ENCODE peak calls at places on chromosomes 13 and 19, in seven cellular contexts. W, B, V, N, S, H and D are unnamed samples.

GRCh38 chr13:20814224-20814910 is 40.6 kb upstream of the EEF1AKMT1 start:
- DNase-seq in B (peak; percentile 94), S (no peak), V (peak; percentile 92), N (peak; percentile 56), W (no peak), H (no peak), D (no peak)

GRCh38 chr19:6092329-6093286 is 17.7 kb downstream of the RFX2 start:
- DNase-seq in N (peak; percentile 89), B (peak; percentile 87), H (no peak), V (peak; percentile 97), W (no peak), S (peak; percentile 59), D (no peak)

GRCh38 chr19:32570081-32570785 is 10.8 kb upstream of the PDCD5 start:
- DNase-seq in N (peak; percentile 47), S (peak; percentile 26), V (peak; percentile 59), H (peak; percentile 14), B (peak; percentile 66), W (peak; percentile 65), D (peak; percentile 57)

GRCh38 chr13:96771501-96772367 is 222.5 kb downstream of the OXGR1 start:
- DNase-seq in S (no peak), N (no peak), H (no peak), W (peak; percentile 16), B (peak; percentile 61), V (no peak), D (no peak)

GRCh38 chr13:64482373-64482772 is 2747.8 kb downstream of the PCDH9 start:
- DNase-seq in B (no peak), N (no peak), H (no peak), S (no peak), W (no peak), V (peak; percentile 47), D (no peak)

GRCh38 chr13:28558126-28558525 is 63.2 kb upstream of the FLT1 start:
- DNase-seq in V (peak; percentile 86), N (no peak), W (no peak), S (no peak), B (peak; percentile 93), H (no peak), D (no peak)

GRCh38 chr19:12733369-12733896 is 1.1 kb downstream of the TRIR start:
- DNase-seq in S (no peak), N (peak; percentile 28), W (peak; percentile 69), V (peak; percentile 65), B (peak; percentile 47), H (no peak), D (peak; percentile 79)

GRCh38 chr13:103794526-103794925 is 728.3 kb upstream of the SLC10A2 start:
- DNase-seq in N (no peak), W (no peak), H (no peak), S (no peak), V (no peak), B (no peak), D (no peak)

GRCh38 chr13:66972659-66973058 is 257.5 kb downstream of the PCDH9 start:
- DNase-seq in S (no peak), V (no peak), W (no peak), N (no peak), H (no peak), B (peak; percentile 6), D (no peak)

GRCh38 chr13:24228852-24229458 is 68.4 kb downstream of the SPATA13 start:
- DNase-seq in H (no peak), B (peak; percentile 85), V (peak; percentile 66), N (peak; percentile 54), S (no peak), W (peak; percentile 60), D (peak; percentile 55)

GRCh38 chr13:32048816-32049215 is 17.2 kb downstream of the FRY start:
- DNase-seq in V (no peak), B (no peak), S (no peak), H (no peak), W (no peak), N (no peak), D (no peak)

GRCh38 chr19:46426035-46426505 is 2.7 kb downstream of the PNMA8C start:
- DNase-seq in W (no peak), S (no peak), B (no peak), V (no peak), N (no peak), H (no peak), D (no peak)

GRCh38 chr19:12783849-12784393 is 7.4 kb upstream of the JUNB start:
- DNase-seq in V (no peak), H (no peak), W (no peak), B (no peak), S (no peak), N (peak; percentile 71), D (no peak)

GRCh38 chr13:99367663-99368448 is 60.7 kb upstream of the GPR183 start:
- DNase-seq in S (no peak), W (no peak), V (no peak), N (no peak), B (no peak), H (no peak), D (no peak)

GRCh38 chr19:2538096-2538757 is 62.3 kb downstream of the GADD45B start:
- DNase-seq in W (no peak), N (no peak), B (no peak), H (no peak), S (no peak), V (no peak), D (no peak)

GRCh38 chr19:39236527-39236926 is 8.3 kb downstream of the IFNL3 start:
- DNase-seq in B (no peak), V (no peak), H (no peak), N (no peak), W (no peak), S (no peak), D (no peak)

GRCh38 chr19:15297416-15298224 is 34.7 kb downstream of the BRD4 start:
- DNase-seq in S (no peak), W (no peak), V (peak; percentile 74), H (no peak), N (peak; percentile 39), B (peak; percentile 80), D (no peak)

GRCh38 chr19:5539431-5539833 is 28.3 kb downstream of the TINCR start:
- DNase-seq in W (no peak), V (no peak), H (no peak), B (no peak), S (no peak), N (no peak), D (no peak)

GRCh38 chr19:5563941-5564612 is 3.7 kb downstream of the TINCR start:
- DNase-seq in V (peak; percentile 74), S (no peak), B (no peak), H (no peak), W (no peak), N (no peak), D (no peak)

GRCh38 chr13:112626124-112626523 is 38.2 kb upstream of the TUBGCP3 start:
- DNase-seq in H (no peak), N (no peak), W (no peak), V (no peak), B (no peak), S (no peak), D (no peak)

GRCh38 chr19:55245236-55245904 is 13.4 kb downstream of the PPP6R1 start:
- DNase-seq in S (no peak), W (no peak), V (no peak), H (no peak), B (no peak), N (no peak), D (no peak)

GRCh38 chr19:49182848-49183375 is 25.3 kb downstream of the TRPM4 start:
- DNase-seq in W (no peak), B (no peak), N (no peak), S (no peak), V (no peak), H (no peak), D (no peak)

GRCh38 chr13:79392882-79393563 is 13.0 kb downstream of the RBM26 start:
- DNase-seq in V (peak; percentile 72), N (no peak), W (no peak), S (no peak), B (peak; percentile 32), H (no peak), D (no peak)

GRCh38 chr13:99953138-99953755 is 18.3 kb downstream of the ZIC5 start:
- DNase-seq in W (no peak), S (no peak), V (no peak), B (no peak), N (no peak), H (no peak), D (no peak)

GRCh38 chr13:93700115-93700514 is 473.5 kb downstream of the GPC6 start:
- DNase-seq in S (no peak), N (no peak), H (no peak), B (peak; percentile 19), V (peak; percentile 20), W (no peak), D (no peak)
- TF ChIP-seq CTCF in S (no peak), N (no peak), H (no peak), B (no peak), V (no peak), W (no peak), D (no peak)

GRCh38 chr19:51339313-51339686 is 2.6 kb downstream of the VSIG10L start:
- DNase-seq in H (no peak), B (no peak), V (no peak), N (no peak), W (peak; percentile 43), S (no peak), D (peak; percentile 60)

GRCh38 chr19:51337861-51338562 is 3.9 kb downstream of the VSIG10L start:
- DNase-seq in V (no peak), S (no peak), N (no peak), B (no peak), W (no peak), H (no peak), D (no peak)

GRCh38 chr19:51341066-51341465 is 873 bp downstream of the VSIG10L start:
- DNase-seq in S (no peak), W (no peak), B (no peak), V (no peak), H (no peak), N (no peak), D (no peak)

GRCh38 chr19:51338563-51339312 is 3.2 kb downstream of the VSIG10L start:
- DNase-seq in S (peak; percentile 88), N (peak; percentile 91), V (peak; percentile 52), H (peak; percentile 76), B (peak; percentile 62), W (peak; percentile 95), D (peak; percentile 94)

GRCh38 chr19:51339687-51340656 is 2.0 kb downstream of the VSIG10L start:
- DNase-seq in S (peak; percentile 93), V (peak; percentile 97), H (peak; percentile 75), B (peak; percentile 93), N (peak; percentile 100), W (peak; percentile 100), D (peak; percentile 100)
- TF ChIP-seq CTCF in S (peak; percentile 35), V (peak; percentile 65), H (no peak), B (peak; percentile 1), N (no peak), W (peak; percentile 34), D (peak; percentile 50)

DNA sequence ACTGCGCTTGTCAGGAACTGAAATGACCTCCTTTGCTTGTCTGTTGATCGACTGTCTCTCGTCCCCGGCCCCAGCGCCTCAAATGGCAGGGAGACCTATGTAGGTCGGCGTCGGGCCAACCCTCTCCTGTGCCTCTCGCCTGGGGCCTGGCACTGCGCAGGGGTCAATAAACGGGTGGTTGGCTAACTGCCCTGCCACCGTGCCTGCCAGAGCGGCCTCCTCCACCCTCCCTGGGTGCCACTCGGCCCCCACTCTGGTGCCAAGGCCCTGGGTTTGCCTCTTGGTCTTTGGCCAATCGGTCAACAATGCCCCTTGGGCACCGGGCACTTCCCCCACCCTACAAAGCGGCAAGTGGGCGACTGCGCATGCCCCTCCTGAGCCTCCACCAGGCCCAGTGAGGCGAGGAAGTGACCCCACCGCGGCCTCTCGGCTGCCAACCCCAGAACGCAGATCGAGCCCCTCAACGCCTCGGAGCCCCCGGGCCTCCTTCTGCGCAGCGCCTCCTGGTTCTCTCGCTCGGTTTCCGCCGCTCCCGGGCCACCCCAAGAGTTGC is 1.1 kb downstream of the KEAP1 start:
- DNase-seq in W (peak; percentile 78), H (peak; percentile 26), S (peak; percentile 17), N (peak; percentile 86), B (peak; percentile 47), V (no peak), D (peak; percentile 76)
- TF ChIP-seq CTCF in W (no peak), H (peak; percentile 21), S (no peak), N (no peak), B (no peak), V (no peak), D (no peak)

GRCh38 chr13:61255035-61255796 is 160.4 kb downstream of the PCDH20 start:
- DNase-seq in B (no peak), S (no peak), V (no peak), N (no peak), W (no peak), H (no peak), D (no peak)
- TF ChIP-seq CTCF in B (no peak), S (peak; percentile 46), V (no peak), N (no peak), W (no peak), H (no peak), D (no peak)